ENCODE peak calls at places on chromosomes 4 and X, in eight cellular contexts. C is A549, S is SK-N-DZ, N is NT2/D1, Z is head of caudate nucleus, J is uterus, D is NCI-H2081 treated with DMSO at 0.1 percent for 48 hours, O is H54. Y is an unnamed sample.

GRCh38 chrX:108224727-108225455 is 133.3 kb downstream of the ATG4A start:
- DNase-seq in D (peak), O (peak), C (peak), Z (no peak), N (peak), S (peak), J (no peak), Y (no peak)

GRCh38 chr4:108433832-108434231 is 186.5 kb upstream of the RPL34 start:
- DNase-seq in C (no peak), O (no peak), N (no peak), S (no peak), Z (no peak), J (no peak), D (no peak), Y (no peak)

GRCh38 chr4:155353923-155354540 is 22.7 kb downstream of the MAP9 start:
- DNase-seq in S (peak), D (peak), O (no peak), N (peak), J (peak), Z (peak), C (peak), Y (peak)

GRCh38 chr4:110801591-110801990 is 178.7 kb upstream of the PITX2 start:
- DNase-seq in N (no peak), J (no peak), D (no peak), O (no peak), S (no peak), C (no peak), Z (no peak), Y (no peak)

GRCh38 chr4:82688091-82688815 is 110.3 kb downstream of the SCD5 start:
- DNase-seq in S (no peak), C (no peak), O (no peak), Z (no peak), J (no peak), D (no peak), N (no peak), Y (no peak)

GRCh38 chrX:100085851-100086250 is 324.2 kb downstream of the PCDH19 start:
- DNase-seq in S (no peak), N (no peak), C (no peak), O (no peak), Z (no peak), D (no peak), J (no peak), Y (no peak)

GRCh38 chr4:174554329-174554728 is 32.0 kb upstream of the HPGD start:
- DNase-seq in O (no peak), J (no peak), N (no peak), C (no peak), S (no peak), Z (no peak), D (no peak), Y (no peak)

GRCh38 chr4:113674251-113674650 is 87.3 kb downstream of the CAMK2D start:
- DNase-seq in C (no peak), J (no peak), Z (no peak), N (no peak), S (no peak), D (no peak), O (no peak), Y (no peak)

GRCh38 chr4:128768373-128768996 is 41.0 kb upstream of the JADE1 start:
- DNase-seq in O (no peak), S (no peak), D (no peak), C (no peak), N (no peak), Z (no peak), J (no peak), Y (no peak)

GRCh38 chr4:87541521-87541920 is 12.3 kb upstream of the SPARCL1 start:
- DNase-seq in C (no peak), J (no peak), Z (no peak), D (no peak), O (no peak), N (no peak), S (no peak), Y (no peak)

GRCh38 chr4:40564004-40564403 is 65.7 kb downstream of the RBM47 start:
- DNase-seq in S (no peak), Z (no peak), D (no peak), N (no peak), C (no peak), O (peak), J (no peak), Y (no peak)

GRCh38 chr4:7970031-7970946 is 30.6 kb upstream of the AFAP1 start:
- DNase-seq in S (no peak), C (no peak), D (no peak), O (no peak), Z (no peak), J (peak), N (no peak), Y (no peak)

GRCh38 chrX:39813631-39814246 is 284.0 kb downstream of the BCOR start:
- DNase-seq in S (peak), O (no peak), J (peak), D (no peak), N (no peak), Z (peak), C (no peak), Y (no peak)

GRCh38 chrX:115494133-115494532 is 66.8 kb upstream of the PLS3 start:
- DNase-seq in J (no peak), C (no peak), N (no peak), D (no peak), S (peak), O (no peak), Z (no peak), Y (no peak)

GRCh38 chr4:8586671-8587468 is 5.7 kb upstream of the CPZ start:
- DNase-seq in N (no peak), S (no peak), Z (no peak), J (peak), C (no peak), D (no peak), O (no peak), Y (no peak)

GRCh38 chr4:33881176-33881575 is 2363.1 kb downstream of the ARAP2 start:
- DNase-seq in D (no peak), S (no peak), O (no peak), J (no peak), C (no peak), Z (no peak), N (no peak), Y (no peak)

Y was measured in mesothelial cell of epicardium.